ENCODE peak calls at places on chromosomes 3 and 15, in four cellular contexts. I is AG09309, V is left ventricle myocardium inferior, P is pancreas. H is an unnamed sample.

GRCh38 chr3:47658444-47658843 is 79.8 kb upstream of the CSPG5 start:
- DNase-seq in I (no peak), V (no peak), P (no peak), H (no peak)

GRCh38 chr3:71050521-71051258 is 532.8 kb downstream of the FOXP1 start:
- DNase-seq in I (no peak), V (no peak), P (no peak), H (no peak)

GRCh38 chr3:134281912-134282658 is 31.4 kb upstream of the RYK start:
- DNase-seq in I (no peak), V (no peak), P (no peak), H (no peak)

GRCh38 chr3:123284399-123285010 is 82.8 kb downstream of the SEC22A start:
- DNase-seq in I (no peak), V (peak; percentile 45), P (no peak), H (no peak)

GRCh38 chr15:39869251-39869650 is 50.8 kb downstream of the GPR176 start:
- DNase-seq in I (no peak), V (no peak), P (no peak), H (no peak)

GRCh38 chr15:77634266-77634962 is 1.7 kb upstream of the LINGO1 start:
- DNase-seq in I (no peak), V (peak; percentile 45), P (peak; percentile 55), H (peak; percentile 44)

GRCh38 chr15:34987982-34988873 is at the start of gene ZNF770:
- DNase-seq in I (peak; percentile 29), V (peak; percentile 81), P (peak; percentile 73), H (peak; percentile 92)

GRCh38 chr15:94174399-94174802 is 57.0 kb upstream of the MCTP2 start:
- DNase-seq in I (peak; percentile 84), V (no peak), P (no peak), H (no peak)

GRCh38 chr3:98823791-98824190 is 60.7 kb downstream of the ST3GAL6 start:
- DNase-seq in I (no peak), V (no peak), P (no peak), H (no peak)

GRCh38 chr15:79399591-79399990 is 32.5 kb upstream of the MINAR1 start:
- DNase-seq in I (no peak), V (no peak), P (no peak), H (no peak)

GRCh38 chr3:60294181-60294580 is 957.1 kb downstream of the FHIT start:
- DNase-seq in I (no peak), V (no peak), P (no peak), H (no peak)

GRCh38 chr15:60773893-60774292 is 295.0 kb upstream of the ICE2 start:
- DNase-seq in I (no peak), V (no peak), P (no peak), H (no peak)

GRCh38 chr3:46923559-46924350 is 46.2 kb downstream of the PTH1R start:
- DNase-seq in I (no peak), V (no peak), P (no peak), H (no peak)

GRCh38 chr3:11582123-11582968 is 61.4 kb downstream of the VGLL4 start:
- DNase-seq in I (peak; percentile 79), V (peak; percentile 67), P (peak; percentile 64), H (no peak)

GRCh38 chr15:80076321-80077318 is 17.1 kb downstream of the ZFAND6 start:
- DNase-seq in I (no peak), V (no peak), P (no peak), H (no peak)

GRCh38 chr15:95760508-95760907 is 570.0 kb upstream of the NR2F2 start:
- DNase-seq in I (no peak), V (no peak), P (no peak), H (no peak)

GRCh38 chr15:38867556-38867955 is 302.9 kb upstream of the RASGRP1 start:
- DNase-seq in I (no peak), V (no peak), P (no peak), H (no peak)

GRCh38 chr3:116413319-116413718 is 32.0 kb downstream of the LSAMP start:
- DNase-seq in I (no peak), V (no peak), P (no peak), H (no peak)
- TF ChIP-seq CTCF in I (no peak), V (no peak), P (no peak), H (no peak)

GRCh38 chr3:8607285-8608040 is 37.1 kb downstream of the SSUH2 start:
- DNase-seq in I (peak; percentile 59), V (peak; percentile 69), P (peak; percentile 35), H (no peak)
- TF ChIP-seq CTCF in I (peak; percentile 92), V (peak; percentile 89), P (no peak), H (no peak)

GRCh38 chr3:149340310-149340933 is 7.0 kb upstream of the TM4SF18 start:
- DNase-seq in I (no peak), V (no peak), P (peak; percentile 66), H (no peak)

GRCh38 chr3:149339931-149340309 is 6.5 kb upstream of the TM4SF18 start:
- DNase-seq in I (peak; percentile 89), V (peak; percentile 78), P (peak; percentile 80), H (no peak)

GRCh38 chr3:149342413-149343340 is 9.2 kb upstream of the TM4SF18 start:
- DNase-seq in I (peak; percentile 80), V (no peak), P (no peak), H (no peak)

GRCh38 chr3:149343951-149344350 is 10.5 kb upstream of the TM4SF18 start:
- DNase-seq in I (no peak), V (no peak), P (no peak), H (no peak)
- TF ChIP-seq CTCF in I (no peak), V (no peak), P (no peak), H (no peak)

DNA sequence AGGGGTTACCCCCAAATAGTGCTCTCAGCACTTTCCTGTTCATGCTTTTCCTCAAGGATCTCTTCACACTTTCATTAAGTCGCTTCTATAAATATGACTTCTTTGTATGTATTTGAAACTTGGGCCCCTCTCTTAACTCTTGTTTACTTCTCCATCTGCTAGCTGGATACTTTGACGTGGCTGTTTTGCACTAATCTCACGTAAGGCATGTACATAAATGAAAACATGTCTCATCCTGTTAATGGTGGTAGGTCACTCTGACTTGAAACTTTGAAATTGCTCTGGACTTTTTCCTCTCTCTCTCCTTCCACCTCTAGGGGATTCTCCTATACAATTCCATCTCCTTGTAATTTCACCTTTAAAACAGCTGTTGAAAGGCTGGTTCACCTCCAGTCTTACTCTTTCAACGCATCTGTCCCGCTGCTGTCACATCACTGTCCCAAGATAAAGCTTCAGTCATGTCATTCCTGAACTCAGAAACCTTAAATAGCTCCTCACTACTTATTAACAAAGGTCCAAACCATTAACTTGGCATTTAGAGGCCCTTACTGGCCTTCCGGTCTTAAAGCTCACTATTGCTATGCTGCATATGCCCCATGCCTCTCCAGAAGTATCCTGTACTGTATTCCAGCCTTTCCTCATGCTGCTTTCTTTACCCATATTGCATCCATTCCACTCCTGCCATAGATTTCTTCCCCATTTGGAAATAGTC is 1.2 kb downstream of the BLOC1S6 start:
- DNase-seq in I (no peak), V (no peak), P (no peak), H (no peak)
- TF ChIP-seq CTCF in I (no peak), V (no peak), P (no peak), H (no peak)

GRCh38 chr3:33440578-33441321 is 545 bp upstream of the UBP1 start:
- DNase-seq in I (peak; percentile 100), V (peak; percentile 58), P (peak; percentile 100), H (peak; percentile 70)
- TF ChIP-seq CTCF in I (no peak), V (no peak), P (no peak), H (no peak)

GRCh38 chr3:53069422-53070068 is 23.7 kb upstream of the SFMBT1 start:
- DNase-seq in I (no peak), V (no peak), P (no peak), H (no peak)
- TF ChIP-seq CTCF in I (no peak), V (no peak), P (no peak), H (no peak)